ENCODE peak calls at places on chromosomes 5 and 9, in ten cellular contexts. Z is NCI-H1105 treated with DMSO at 0.1 percent for 48 hours; H is NCI-H460; V is activated naive CD4-positive, alpha-beta T cell treated with Interleukin-2 at 50 U/mL for 16 hours; Q is epithelial cell of esophagus; N is activated CD4-positive, CD25-positive, alpha-beta regulatory T cell; S is spleen; F is fibroblast of the conjunctiva; B is stimulated activated CD4-positive, alpha-beta T cell treated with anti-CD3 and anti-CD28 coated beads, Interleukin-1b, Interleukin-23, amount 100 ng/mL, for 24 hours; U is stimulated activated CD8-positive, alpha-beta memory T cell treated with anti-CD3 and anti-CD28 coated beads, Interleukin-7, amount 100 ng/mL, for 4 hours. J is an unnamed sample.

GRCh38 chr5:40507095-40507494 is 172.6 kb upstream of the PTGER4 start:
- DNase-seq in Z (no peak), H (no peak), V (no peak), Q (no peak), N (no peak), S (no peak), F (no peak), B (no peak), U (no peak), J (no peak)

GRCh38 chr5:67089200-67089725 is 107.3 kb downstream of the CD180 start:
- DNase-seq in Z (no peak), H (no peak), V (no peak), Q (peak; percentile 75), N (no peak), S (no peak), F (no peak), B (no peak), U (no peak), J (no peak)

GRCh38 chr9:109143881-109144562 is 23.0 kb downstream of the FRRS1L start:
- DNase-seq in Z (no peak), H (peak; percentile 31), V (no peak), Q (peak; percentile 38), N (no peak), S (no peak), F (no peak), B (no peak), U (no peak), J (no peak)

GRCh38 chr5:80033513-80033912 is 1.6 kb upstream of the THBS4 start:
- DNase-seq in Z (no peak), H (no peak), V (no peak), Q (peak; percentile 28), N (no peak), S (no peak), F (no peak), B (no peak), U (no peak), J (no peak)

GRCh38 chr9:4126184-4126865 is 173.5 kb downstream of the GLIS3 start:
- DNase-seq in Z (no peak), H (no peak), V (no peak), Q (peak; percentile 76), N (no peak), S (no peak), F (no peak), B (no peak), U (no peak), J (no peak)

GRCh38 chr9:126839301-126839700 is 21.1 kb upstream of the ZBTB34 start:
- DNase-seq in Z (no peak), H (no peak), V (no peak), Q (no peak), N (no peak), S (no peak), F (no peak), B (no peak), U (no peak), J (no peak)

GRCh38 chr5:174720612-174721521 is 3.5 kb upstream of the MSX2 start:
- DNase-seq in Z (no peak), H (no peak), V (no peak), Q (no peak), N (no peak), S (no peak), F (no peak), B (no peak), U (no peak), J (no peak)

GRCh38 chr9:137237759-137238726 is 3.0 kb upstream of the TUBB4B start:
- DNase-seq in Z (no peak), H (no peak), V (no peak), Q (no peak), N (no peak), S (no peak), F (no peak), B (no peak), U (no peak), J (no peak)

GRCh38 chr5:97788369-97788768 is 605.3 kb upstream of the RIOK2 start:
- DNase-seq in Z (no peak), H (no peak), V (no peak), Q (no peak), N (no peak), S (no peak), F (no peak), B (no peak), U (no peak), J (no peak)

GRCh38 chr5:42876375-42876844 is 64.7 kb upstream of the SELENOP start:
- DNase-seq in Z (no peak), H (no peak), V (no peak), Q (no peak), N (no peak), S (no peak), F (no peak), B (no peak), U (no peak), J (no peak)

GRCh38 chr9:94623253-94623652 is 16.1 kb downstream of the FBP1 start:
- DNase-seq in Z (no peak), H (peak; percentile 44), V (peak; percentile 10), Q (peak; percentile 32), N (no peak), S (peak; percentile 78), F (no peak), B (no peak), U (no peak), J (peak; percentile 47)

GRCh38 chr5:33772276-33772990 is 119.4 kb downstream of the ADAMTS12 start:
- DNase-seq in Z (no peak), H (no peak), V (no peak), Q (peak; percentile 41), N (no peak), S (no peak), F (peak; percentile 49), B (no peak), U (no peak), J (no peak)

J was measured in GM12892.